ENCODE peak calls at places on chromosomes 11 and 22, in eight cellular contexts. S is hepatocyte, T is stomach, M is body of pancreas, A is IMR-90, K is spleen, B is fibroblast of lung, G is psoas muscle. J is an unnamed sample. For H3K27me3 and H3K36me3, the result is how much of the 10 kb centered on the place peaks cover.

GRCh38 chr22:37330200-37331033 is 48.1 kb downstream of the CYTH4 start:
- DNase-seq in K (no peak), M (peak), G (no peak), A (peak), S (peak), B (peak), T (peak), J (no peak)

GRCh38 chr22:37176464-37177061 is 11.5 kb downstream of the C1QTNF6 start:
- DNase-seq in S (peak), B (peak), K (peak), A (peak), G (peak), T (peak), M (no peak), J (no peak)

GRCh38 chr22:45834241-45834640 is 142.7 kb downstream of the WNT7B start:
- DNase-seq in G (no peak), M (no peak), S (no peak), A (no peak), B (no peak), T (no peak), K (no peak), J (no peak)

GRCh38 chr11:8531982-8532381 is 62.0 kb downstream of the STK33 start:
- DNase-seq in M (no peak), B (no peak), A (no peak), T (no peak), K (no peak), G (no peak), S (no peak), J (no peak)

GRCh38 chr22:41280854-41281253 is 5.1 kb downstream of the RANGAP1 start:
- DNase-seq in B (no peak), T (no peak), M (no peak), S (no peak), K (no peak), G (peak), A (no peak), J (no peak)

GRCh38 chr11:128208329-128209220 is 378.8 kb downstream of the ETS1 start:
- DNase-seq in B (peak), A (peak), T (no peak), K (no peak), M (peak), G (no peak), S (no peak), J (peak)

GRCh38 chr11:121473064-121473777 is 20.5 kb upstream of the SORL1-AS1 start:
- DNase-seq in B (peak), A (peak), G (no peak), S (no peak), M (no peak), K (no peak), T (no peak), J (no peak)

GRCh38 chr11:99739464-99740089 is 718.8 kb downstream of the CNTN5 start:
- DNase-seq in T (no peak), M (no peak), K (no peak), G (no peak), A (peak), S (peak), B (peak), J (no peak)

GRCh38 chr22:23837496-23837859 is 1.3 kb downstream of the DERL3 start:
- DNase-seq in M (peak), S (no peak), G (peak), K (peak), T (no peak), A (no peak), B (no peak), J (no peak)

GRCh38 chr11:6505577-6506240 is 8.6 kb downstream of the DNHD1 start:
- DNase-seq in S (peak), K (no peak), T (no peak), M (peak), A (peak), B (peak), G (no peak), J (peak)

GRCh38 chr11:8872017-8872416 is 39.0 kb upstream of the AKIP1 start:
- DNase-seq in M (peak), S (no peak), K (no peak), B (no peak), G (no peak), A (no peak), T (peak), J (no peak)

GRCh38 chr11:128318856-128319474 is 268.4 kb downstream of the ETS1 start:
- DNase-seq in S (no peak), A (peak), B (no peak), M (no peak), K (no peak), T (no peak), G (no peak), J (no peak)

GRCh38 chr11:28701760-28702449 is 593.7 kb downstream of the METTL15 start:
- DNase-seq in M (peak), K (no peak), S (no peak), G (no peak), B (no peak), A (no peak), T (peak), J (no peak)

DNA sequence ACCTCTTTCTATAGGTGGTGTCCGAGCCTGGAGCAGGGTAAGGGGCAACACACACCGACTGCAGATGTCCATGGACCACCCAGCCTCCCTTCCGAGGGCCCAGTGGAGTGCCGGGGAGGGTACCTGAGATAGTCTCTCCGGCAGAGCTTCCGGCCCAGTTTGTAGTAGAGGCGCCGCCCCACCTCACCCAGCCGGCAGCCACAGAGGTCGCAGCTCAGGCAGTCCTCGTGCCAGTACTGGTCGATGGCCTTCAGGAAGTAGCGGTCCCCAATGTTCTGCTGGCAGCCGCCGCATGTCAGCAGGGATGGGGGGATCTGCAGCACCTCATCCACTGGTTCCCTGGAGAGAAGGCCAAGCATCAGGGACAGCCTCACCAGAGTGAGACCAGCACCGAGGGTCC is 27.4 kb downstream of the LMO2 start:
- DNase-seq in S (no peak), B (no peak), M (no peak), T (no peak), G (no peak), K (no peak), A (no peak), J (no peak)
- H3K27me3 ChIP-seq in S (half or more), B (half or more), M (under half), T (under half), G (under half), K (under half), A (half or more), J (under half)

GRCh38 chr11:67666676-67667489 is 7.5 kb downstream of the ALDH3B2 start:
- DNase-seq in T (no peak), M (no peak), B (no peak), K (no peak), A (no peak), S (no peak), G (no peak), J (no peak)
- TF ChIP-seq CTCF in T (no peak), M (no peak), B (no peak), K (no peak), A (no peak), S (no peak), G (no peak), J (no peak)

GRCh38 chr11:1755344-1756023 is 5.1 kb upstream of the IFITM10 start:
- DNase-seq in A (no peak), B (no peak), S (no peak), M (no peak), T (no peak), G (peak), K (peak), J (no peak)
- H3K36me3 ChIP-seq in A (under half), B (under half), S (under half), M (under half), T (half or more), G (under half), K (under half), J (under half)

GRCh38 chr22:22159384-22159783 is 85.2 kb upstream of the VPREB1 start:
- DNase-seq in B (no peak), K (no peak), M (no peak), T (no peak), S (no peak), A (no peak), G (no peak), J (no peak)

GRCh38 chr22:22156716-22157499 is 87.7 kb upstream of the VPREB1 start:
- DNase-seq in M (peak), K (peak), A (peak), T (peak), B (peak), G (no peak), S (peak), J (no peak)

GRCh38 chr22:22158207-22158816 is 86.3 kb upstream of the VPREB1 start:
- DNase-seq in T (no peak), A (no peak), G (no peak), S (no peak), M (no peak), K (no peak), B (no peak), J (no peak)

GRCh38 chr22:22157500-22157822 is 87.1 kb upstream of the VPREB1 start:
- DNase-seq in A (no peak), G (no peak), M (no peak), T (no peak), K (no peak), S (no peak), B (no peak), J (no peak)

DNA sequence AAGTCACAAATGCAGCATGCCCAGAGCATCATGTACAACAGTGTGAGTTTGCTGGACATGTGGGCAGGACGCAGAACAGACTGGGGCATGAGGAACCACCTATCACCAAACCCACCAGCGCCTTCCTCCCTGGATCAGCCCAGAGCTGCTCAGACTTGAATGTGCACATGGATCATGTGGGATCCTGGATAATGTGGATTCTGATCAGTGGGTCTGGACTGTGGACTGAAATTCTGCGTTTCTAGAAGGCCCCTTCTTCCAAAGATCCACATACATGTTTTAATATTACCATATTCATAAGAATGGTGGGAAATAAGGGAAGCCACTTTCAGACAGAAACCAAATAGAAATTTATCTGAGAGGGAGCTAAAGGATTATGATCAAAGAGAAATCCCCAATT is 85.6 kb upstream of the VPREB1 start:
- DNase-seq in G (no peak), S (no peak), A (no peak), M (no peak), T (no peak), K (no peak), B (no peak), J (no peak)
- H3K27me3 ChIP-seq in G (under half), S (under half), A (under half), M (under half), T (under half), K (under half), B (under half), J (under half)

DNA sequence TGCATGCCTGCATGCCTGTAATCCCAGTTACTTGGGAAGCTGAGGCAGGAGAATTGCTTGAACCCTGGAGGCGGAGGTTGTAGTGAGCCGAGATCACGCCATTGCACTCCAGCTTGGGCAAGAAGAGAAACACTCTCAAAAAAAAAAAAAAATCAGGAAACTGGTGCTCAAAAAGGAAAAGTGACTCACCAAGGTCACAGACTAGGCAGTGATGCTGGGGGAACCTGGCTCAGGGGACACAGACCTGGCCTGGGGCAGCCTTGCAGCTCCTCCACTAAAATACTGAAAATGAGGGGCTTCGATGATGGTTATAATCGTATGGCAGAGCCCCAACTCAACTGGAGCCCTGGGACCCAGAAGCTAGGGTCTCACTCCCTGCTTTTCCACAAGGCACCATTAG is 8.1 kb upstream of the SLC35E4 start:
- DNase-seq in B (no peak), G (no peak), K (no peak), S (no peak), M (no peak), T (no peak), A (no peak), J (no peak)
- TF ChIP-seq CTCF in B (no peak), G (no peak), K (no peak), S (no peak), M (no peak), T (no peak), A (no peak), J (no peak)

GRCh38 chr11:117679464-117679863 is 117.6 kb downstream of the DSCAML1 start:
- DNase-seq in T (no peak), M (no peak), G (no peak), B (no peak), S (peak), A (no peak), K (no peak), J (no peak)
- H3K36me3 ChIP-seq in T (under half), M (under half), G (under half), B (under half), S (under half), A (under half), K (under half), J (under half)